ENCODE peak calls at places on chromosomes 3 and 15, in seven cellular contexts. X is RPMI7951, O is glutamatergic neuron, K is amniotic epithelial cell, F is lower lobe of right lung, M is GM03348, U is fibroblast of the conjunctiva. Z is an unnamed sample.

GRCh38 chr3:79086514-79086913 is 681.3 kb downstream of the ROBO1 start:
- DNase-seq in X (peak), O (peak), K (peak), F (no peak), M (peak), U (peak), Z (peak)

GRCh38 chr3:183560607-183561006 is 5.1 kb upstream of the KLHL6 start:
- DNase-seq in X (no peak), O (no peak), K (peak), F (no peak), M (no peak), U (no peak), Z (no peak)

GRCh38 chr3:169240786-169241486 is 422.6 kb downstream of the MECOM start:
- DNase-seq in X (no peak), O (no peak), K (no peak), F (no peak), M (no peak), U (no peak), Z (no peak)

GRCh38 chr15:64527263-64527984 is 67.0 kb downstream of the ZNF609 start:
- DNase-seq in X (peak), O (no peak), K (peak), F (no peak), M (peak), U (peak), Z (no peak)

GRCh38 chr3:12553921-12554391 is 2.9 kb upstream of the MKRN2 start:
- DNase-seq in X (peak), O (peak), K (peak), F (peak), M (peak), U (no peak), Z (peak)

GRCh38 chr15:80861776-80862175 is 82.6 kb downstream of the CEMIP start:
- DNase-seq in X (no peak), O (no peak), K (no peak), F (no peak), M (no peak), U (peak), Z (no peak)

GRCh38 chr3:196184881-196185280 is 26.3 kb downstream of the ZDHHC19 start:
- DNase-seq in X (no peak), O (no peak), K (no peak), F (no peak), M (no peak), U (no peak), Z (no peak)

GRCh38 chr3:187746479-187747335 is 1.4 kb upstream of the BCL6 start:
- DNase-seq in X (peak), O (no peak), K (peak), F (no peak), M (no peak), U (no peak), Z (peak)

GRCh38 chr3:187741403-187742350 is 3.6 kb downstream of the BCL6 start:
- DNase-seq in X (peak), O (peak), K (peak), F (peak), M (peak), U (peak), Z (peak)

GRCh38 chr15:40766194-40766830 is 2.4 kb downstream of the GCHFR start:
- DNase-seq in X (peak), O (no peak), K (no peak), F (peak), M (peak), U (no peak), Z (no peak)

GRCh38 chr3:32734756-32735155 is 49.8 kb downstream of the CNOT10 start:
- DNase-seq in X (no peak), O (no peak), K (no peak), F (no peak), M (no peak), U (no peak), Z (no peak)

GRCh38 chr3:129116482-129116946 is 5.1 kb downstream of the RAB43 start:
- DNase-seq in X (no peak), O (no peak), K (no peak), F (peak), M (no peak), U (no peak), Z (no peak)

GRCh38 chr15:96582473-96582872 is 252.0 kb downstream of the NR2F2 start:
- DNase-seq in X (no peak), O (no peak), K (no peak), F (no peak), M (no peak), U (no peak), Z (no peak)

GRCh38 chr15:99104788-99105515 is at the start of gene SYNM:
- DNase-seq in X (peak), O (peak), K (peak), F (peak), M (peak), U (peak), Z (peak)

GRCh38 chr15:34701536-34701935 is 53.3 kb downstream of the GJD2 start:
- DNase-seq in X (no peak), O (peak), K (no peak), F (no peak), M (no peak), U (no peak), Z (no peak)

GRCh38 chr15:67120839-67121540 is 55.6 kb downstream of the SMAD3 start:
- DNase-seq in X (peak), O (no peak), K (peak), F (peak), M (peak), U (peak), Z (peak)

GRCh38 chr3:119304201-119304713 is 10.1 kb downstream of the ARHGAP31 start:
- DNase-seq in X (peak), O (no peak), K (peak), F (no peak), M (peak), U (no peak), Z (peak)

GRCh38 chr15:52306270-52306669 is 10.7 kb upstream of the MYO5C start:
- DNase-seq in X (no peak), O (no peak), K (peak), F (no peak), M (no peak), U (peak), Z (peak)

GRCh38 chr3:66423791-66424190 is 77.0 kb downstream of the LRIG1 start:
- DNase-seq in X (peak), O (no peak), K (peak), F (no peak), M (peak), U (no peak), Z (no peak)

GRCh38 chr15:89196994-89197393 is 24.4 kb downstream of the RLBP1 start:
- DNase-seq in X (no peak), O (no peak), K (no peak), F (no peak), M (no peak), U (no peak), Z (no peak)

GRCh38 chr3:42961633-42962032 is 17.5 kb upstream of the GASK1A start:
- DNase-seq in X (peak), O (peak), K (peak), F (no peak), M (peak), U (peak), Z (peak)

GRCh38 chr3:9253327-9253726 is 3.9 kb upstream of the SRGAP3 start:
- DNase-seq in X (peak), O (no peak), K (peak), F (no peak), M (no peak), U (no peak), Z (no peak)

GRCh38 chr15:49847937-49848823 is 227.3 kb downstream of the DTWD1 start:
- DNase-seq in X (peak), O (no peak), K (peak), F (no peak), M (peak), U (peak), Z (no peak)

GRCh38 chr3:125132815-125133214 is 77.0 kb upstream of the HEG1 start:
- DNase-seq in X (no peak), O (no peak), K (no peak), F (no peak), M (no peak), U (no peak), Z (no peak)

GRCh38 chr15:69713726-69714559 is 261.3 kb downstream of the RPLP1 start:
- DNase-seq in X (no peak), O (no peak), K (no peak), F (no peak), M (no peak), U (no peak), Z (no peak)

GRCh38 chr15:66865622-66866611 is 163.9 kb downstream of the SMAD6 start:
- DNase-seq in X (no peak), O (no peak), K (no peak), F (peak), M (no peak), U (no peak), Z (no peak)

GRCh38 chr3:49017978-49018706 is at the start of gene DALRD3:
- DNase-seq in X (peak), O (peak), K (peak), F (peak), M (peak), U (no peak), Z (no peak)

Z was measured in foreskin melanocyte.